ENCODE peak calls at places on chromosomes 16 and 17, in four cellular contexts. One of them, this sample, is unnamed.
A peak's percentile ranks its signal among the peaks of the same experiment; 100 is the strongest.

GRCh38 chr17:19546289-19547065 is 12.8 kb downstream of the SLC47A1 start:
- DNase-seq in neural crest cell: no peak
- DNase-seq in CD4-positive, alpha-beta T cell: no peak
- DNase-seq in fibroblast of pulmonary artery: no peak
- DNase-seq in this sample: no peak

GRCh38 chr17:55571095-55571494 is 59.8 kb upstream of the SMIM36 start:
- DNase-seq in fibroblast of pulmonary artery: no peak
- DNase-seq in neural crest cell: no peak
- DNase-seq in CD4-positive, alpha-beta T cell: no peak
- DNase-seq in this sample: no peak

GRCh38 chr17:73998246-73999220 is 204.9 kb upstream of the RPL38 start:
- DNase-seq in CD4-positive, alpha-beta T cell: peak; percentile 61
- DNase-seq in fibroblast of pulmonary artery: no peak
- DNase-seq in neural crest cell: peak; percentile 54
- DNase-seq in this sample: no peak

GRCh38 chr16:68737046-68737729 is at the start of gene CDH1:
- DNase-seq in neural crest cell: no peak
- DNase-seq in CD4-positive, alpha-beta T cell: peak; percentile 17
- DNase-seq in fibroblast of pulmonary artery: no peak
- DNase-seq in this sample: no peak

GRCh38 chr17:82310877-82311276 is 6.5 kb downstream of the CD7 start:
- DNase-seq in CD4-positive, alpha-beta T cell: no peak
- DNase-seq in neural crest cell: no peak
- DNase-seq in fibroblast of pulmonary artery: no peak
- DNase-seq in this sample: no peak

GRCh38 chr17:28747046-28747691 is 3.4 kb downstream of the TRAF4 start:
- DNase-seq in fibroblast of pulmonary artery: no peak
- DNase-seq in neural crest cell: no peak
- DNase-seq in CD4-positive, alpha-beta T cell: no peak
- DNase-seq in this sample: no peak

GRCh38 chr16:50299508-50300105 is 33.3 kb downstream of the ADCY7 start:
- DNase-seq in CD4-positive, alpha-beta T cell: no peak
- DNase-seq in fibroblast of pulmonary artery: no peak
- DNase-seq in neural crest cell: no peak
- DNase-seq in this sample: no peak

GRCh38 chr17:42346473-42346872 is 41.8 kb downstream of the STAT3 start:
- DNase-seq in fibroblast of pulmonary artery: no peak
- DNase-seq in neural crest cell: no peak
- DNase-seq in CD4-positive, alpha-beta T cell: no peak
- DNase-seq in this sample: no peak

GRCh38 chr16:58047557-58048348 is 22.2 kb downstream of the MMP15 start:
- DNase-seq in CD4-positive, alpha-beta T cell: no peak
- DNase-seq in neural crest cell: no peak
- DNase-seq in fibroblast of pulmonary artery: peak; percentile 3
- DNase-seq in this sample: no peak

GRCh38 chr16:82782715-82783251 is 156.0 kb downstream of the CDH13 start:
- DNase-seq in fibroblast of pulmonary artery: peak; percentile 22
- DNase-seq in CD4-positive, alpha-beta T cell: no peak
- DNase-seq in neural crest cell: no peak
- DNase-seq in this sample: no peak

GRCh38 chr17:28957992-28958355 is 6.7 kb upstream of the PHF12 start:
- DNase-seq in neural crest cell: no peak
- DNase-seq in fibroblast of pulmonary artery: no peak
- DNase-seq in CD4-positive, alpha-beta T cell: no peak
- DNase-seq in this sample: no peak

GRCh38 chr17:71460943-71461342 is 659.9 kb upstream of the SOX9 start:
- DNase-seq in fibroblast of pulmonary artery: peak; percentile 58
- DNase-seq in neural crest cell: peak; percentile 22
- DNase-seq in CD4-positive, alpha-beta T cell: no peak
- DNase-seq in this sample: no peak

GRCh38 chr17:17837966-17838962 is 1.5 kb upstream of the SREBF1 start:
- DNase-seq in fibroblast of pulmonary artery: peak; percentile 46
- DNase-seq in neural crest cell: no peak
- DNase-seq in CD4-positive, alpha-beta T cell: no peak
- DNase-seq in this sample: no peak

GRCh38 chr17:3961564-3962047 is 2.6 kb downstream of the ATP2A3 start:
- DNase-seq in fibroblast of pulmonary artery: no peak
- DNase-seq in CD4-positive, alpha-beta T cell: peak; percentile 61
- DNase-seq in neural crest cell: no peak
- DNase-seq in this sample: no peak

GRCh38 chr17:50149099-50149424 is 1.4 kb downstream of the PPP1R9B start:
- DNase-seq in CD4-positive, alpha-beta T cell: no peak
- DNase-seq in fibroblast of pulmonary artery: no peak
- DNase-seq in neural crest cell: no peak
- DNase-seq in this sample: no peak

GRCh38 chr16:66927012-66927436 is 1.7 kb upstream of the RRAD start:
- DNase-seq in neural crest cell: no peak
- DNase-seq in fibroblast of pulmonary artery: peak; percentile 83
- DNase-seq in CD4-positive, alpha-beta T cell: no peak
- DNase-seq in this sample: no peak

GRCh38 chr16:66927918-66928649 is 2.7 kb upstream of the RRAD start:
- DNase-seq in CD4-positive, alpha-beta T cell: no peak
- DNase-seq in fibroblast of pulmonary artery: no peak
- DNase-seq in neural crest cell: no peak
- DNase-seq in this sample: no peak

GRCh38 chr16:66930189-66930588 is 4.0 kb downstream of the CIAO2B start:
- DNase-seq in fibroblast of pulmonary artery: peak; percentile 74
- DNase-seq in neural crest cell: no peak
- DNase-seq in CD4-positive, alpha-beta T cell: no peak
- DNase-seq in this sample: no peak

GRCh38 chr16:66926171-66926570 is 836 bp upstream of the RRAD start:
- DNase-seq in neural crest cell: no peak
- DNase-seq in CD4-positive, alpha-beta T cell: no peak
- DNase-seq in fibroblast of pulmonary artery: no peak
- DNase-seq in this sample: no peak

DNA sequence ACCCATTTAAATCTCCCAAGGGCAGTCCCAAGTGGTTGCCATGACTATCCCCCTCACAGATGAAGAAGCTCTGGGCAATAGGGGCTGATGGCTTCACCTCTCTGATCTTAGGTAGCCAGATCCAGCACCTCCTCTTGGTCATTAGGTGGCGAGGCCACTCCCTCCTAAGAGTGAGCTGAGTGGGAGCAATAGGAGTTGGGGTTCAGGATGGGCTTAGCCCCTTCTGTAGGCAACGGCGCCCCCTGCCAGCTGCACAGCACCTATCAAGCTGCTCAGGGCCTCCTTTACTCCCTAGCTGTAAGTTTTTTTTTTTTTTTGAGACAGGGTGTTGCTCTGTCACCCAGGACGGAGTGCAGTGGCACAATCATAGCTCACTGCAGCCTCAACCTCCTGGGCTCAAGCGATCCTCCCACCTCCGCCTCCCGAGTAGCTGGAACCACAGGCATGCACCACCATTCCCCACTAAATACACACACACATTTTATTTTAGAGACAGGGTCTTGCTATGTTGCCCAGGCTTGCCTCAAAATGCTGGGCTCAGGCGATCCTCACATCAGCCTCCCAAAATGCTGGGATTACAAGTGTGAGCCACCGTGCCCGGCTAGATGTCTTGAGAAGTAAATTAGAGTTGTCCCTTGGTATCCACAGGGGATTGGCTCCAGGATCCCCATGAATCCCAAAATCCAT is 3.5 kb upstream of the RRAD start:
- DNase-seq in neural crest cell: no peak
- DNase-seq in fibroblast of pulmonary artery: peak; percentile 25
- DNase-seq in CD4-positive, alpha-beta T cell: peak; percentile 19
- DNase-seq in this sample: no peak
- TF ChIP-seq CTCF in neural crest cell: peak; percentile 38
- TF ChIP-seq CTCF in fibroblast of pulmonary artery: peak; percentile 39
- TF ChIP-seq CTCF in CD4-positive, alpha-beta T cell: no peak
- TF ChIP-seq CTCF in this sample: peak; percentile 50

GRCh38 chr17:63446218-63446980 is at the start of gene CYB561:
- DNase-seq in neural crest cell: peak; percentile 56
- DNase-seq in CD4-positive, alpha-beta T cell: peak; percentile 65
- DNase-seq in fibroblast of pulmonary artery: peak; percentile 62
- DNase-seq in this sample: peak; percentile 95
- TF ChIP-seq CTCF in neural crest cell: no peak
- TF ChIP-seq CTCF in CD4-positive, alpha-beta T cell: no peak
- TF ChIP-seq CTCF in fibroblast of pulmonary artery: no peak
- TF ChIP-seq CTCF in this sample: no peak

GRCh38 chr16:49181812-49182211 is 99.8 kb downstream of the CBLN1 start:
- DNase-seq in neural crest cell: no peak
- DNase-seq in CD4-positive, alpha-beta T cell: no peak
- DNase-seq in fibroblast of pulmonary artery: no peak
- DNase-seq in this sample: no peak

GRCh38 chr16:49189286-49189685 is 92.4 kb downstream of the CBLN1 start:
- DNase-seq in neural crest cell: no peak
- DNase-seq in CD4-positive, alpha-beta T cell: no peak
- DNase-seq in fibroblast of pulmonary artery: no peak
- DNase-seq in this sample: no peak

GRCh38 chr16:49179714-49180330 is 101.8 kb downstream of the CBLN1 start:
- DNase-seq in CD4-positive, alpha-beta T cell: no peak
- DNase-seq in fibroblast of pulmonary artery: no peak
- DNase-seq in neural crest cell: no peak
- DNase-seq in this sample: no peak

GRCh38 chr16:49183911-49184310 is 97.7 kb downstream of the CBLN1 start:
- DNase-seq in CD4-positive, alpha-beta T cell: no peak
- DNase-seq in fibroblast of pulmonary artery: no peak
- DNase-seq in neural crest cell: peak; percentile 9
- DNase-seq in this sample: no peak
- TF ChIP-seq CTCF in CD4-positive, alpha-beta T cell: no peak
- TF ChIP-seq CTCF in fibroblast of pulmonary artery: no peak
- TF ChIP-seq CTCF in neural crest cell: peak; percentile 61
- TF ChIP-seq CTCF in this sample: peak; percentile 52

GRCh38 chr17:57490446-57490845 is 234.1 kb downstream of the MSI2 start:
- DNase-seq in neural crest cell: no peak
- DNase-seq in fibroblast of pulmonary artery: no peak
- DNase-seq in CD4-positive, alpha-beta T cell: no peak
- DNase-seq in this sample: no peak
- TF ChIP-seq CTCF in neural crest cell: no peak
- TF ChIP-seq CTCF in fibroblast of pulmonary artery: no peak
- TF ChIP-seq CTCF in CD4-positive, alpha-beta T cell: no peak
- TF ChIP-seq CTCF in this sample: no peak

DNA sequence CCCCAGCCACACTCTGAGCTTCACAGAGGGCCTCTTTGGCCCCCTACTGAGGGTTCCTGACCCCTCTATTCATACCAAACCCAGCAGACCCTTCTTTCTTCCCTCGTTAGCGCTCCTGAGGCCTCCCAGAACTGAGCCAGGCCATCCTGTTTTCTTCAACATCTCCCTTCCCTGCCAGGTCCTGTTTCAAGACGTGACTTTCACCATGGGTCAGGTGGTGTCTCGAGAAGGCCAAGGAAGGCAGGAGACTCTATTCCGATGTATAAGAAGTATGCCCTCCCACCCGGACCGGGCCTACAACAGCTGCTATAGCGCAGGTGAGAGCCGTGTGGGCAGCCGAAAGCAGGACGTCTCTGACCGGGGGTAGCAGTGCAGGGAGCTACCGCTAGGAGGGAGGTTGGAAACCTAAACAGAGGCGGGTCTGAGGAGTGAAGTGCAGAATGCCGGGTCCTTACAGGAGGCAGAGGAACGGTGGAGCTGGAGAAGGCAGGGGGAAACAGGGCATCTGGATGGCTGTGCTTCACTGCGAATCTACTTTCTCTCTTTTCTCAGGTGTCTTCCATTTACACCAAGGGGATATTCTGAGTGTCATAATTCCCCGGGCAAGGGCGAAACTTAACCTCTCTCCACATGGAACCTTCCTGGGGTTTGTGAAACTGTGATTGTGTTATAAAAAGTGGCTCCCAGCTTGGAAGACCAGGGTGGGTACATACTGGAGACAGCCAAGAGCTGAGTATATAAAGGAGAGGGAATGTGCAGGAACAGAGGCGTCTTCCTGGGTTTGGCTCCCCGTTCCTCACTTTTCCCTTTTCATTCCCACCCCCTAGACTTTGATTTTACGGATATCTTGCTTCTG is 1.3 kb upstream of the SENP3 start:
- DNase-seq in CD4-positive, alpha-beta T cell: peak; percentile 45
- DNase-seq in neural crest cell: peak; percentile 76
- DNase-seq in fibroblast of pulmonary artery: peak; percentile 65
- DNase-seq in this sample: no peak
- TF ChIP-seq CTCF in CD4-positive, alpha-beta T cell: no peak
- TF ChIP-seq CTCF in neural crest cell: peak; percentile 60
- TF ChIP-seq CTCF in fibroblast of pulmonary artery: peak; percentile 79
- TF ChIP-seq CTCF in this sample: peak; percentile 3

DNA sequence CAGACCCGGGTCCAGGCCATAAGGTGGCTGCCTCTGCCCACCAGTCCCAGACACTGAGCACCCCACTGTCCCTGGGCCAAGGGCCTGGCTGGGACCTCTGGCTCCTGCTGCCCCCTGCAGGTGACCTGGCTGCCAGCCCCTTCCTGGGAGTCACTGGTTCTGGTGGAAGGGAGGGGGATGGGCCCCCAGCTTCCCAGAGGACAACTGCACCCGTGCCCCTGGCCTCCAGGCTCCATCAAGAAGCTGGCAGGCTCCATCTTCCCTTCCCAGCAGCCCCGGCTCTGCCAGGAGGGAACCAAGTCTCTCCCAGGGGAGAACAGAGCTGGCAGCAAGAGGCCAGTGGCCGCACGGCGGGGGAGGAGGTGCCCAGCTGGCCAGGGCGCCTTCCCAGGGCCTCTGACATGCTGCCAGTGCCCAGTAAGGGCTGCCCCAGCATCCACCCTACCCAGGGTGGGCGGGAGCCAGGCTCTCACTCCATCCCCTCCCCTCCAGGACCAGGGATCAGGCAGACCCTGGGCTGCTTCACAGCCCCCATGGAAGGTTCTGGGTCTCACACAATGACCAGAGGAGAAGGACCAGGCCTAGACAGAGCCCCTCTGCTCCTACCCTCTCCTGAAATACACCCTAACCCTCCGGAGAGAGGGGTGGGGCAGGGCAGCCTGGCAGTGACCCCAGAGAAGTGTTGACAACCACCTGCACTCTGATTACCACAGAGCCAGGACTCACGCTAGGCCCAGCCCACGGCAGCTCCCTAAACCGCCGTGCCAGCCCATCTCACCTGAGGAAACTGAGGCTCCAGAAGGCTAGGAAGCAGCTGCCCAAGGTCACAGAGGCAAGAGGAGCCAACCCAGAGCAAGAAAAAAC is 3.6 kb downstream of the CLUH start:
- DNase-seq in fibroblast of pulmonary artery: no peak
- DNase-seq in CD4-positive, alpha-beta T cell: no peak
- DNase-seq in neural crest cell: peak; percentile 39
- DNase-seq in this sample: peak; percentile 72
- TF ChIP-seq CTCF in fibroblast of pulmonary artery: peak; percentile 40
- TF ChIP-seq CTCF in CD4-positive, alpha-beta T cell: no peak
- TF ChIP-seq CTCF in neural crest cell: peak; percentile 48
- TF ChIP-seq CTCF in this sample: peak; percentile 25

DNA sequence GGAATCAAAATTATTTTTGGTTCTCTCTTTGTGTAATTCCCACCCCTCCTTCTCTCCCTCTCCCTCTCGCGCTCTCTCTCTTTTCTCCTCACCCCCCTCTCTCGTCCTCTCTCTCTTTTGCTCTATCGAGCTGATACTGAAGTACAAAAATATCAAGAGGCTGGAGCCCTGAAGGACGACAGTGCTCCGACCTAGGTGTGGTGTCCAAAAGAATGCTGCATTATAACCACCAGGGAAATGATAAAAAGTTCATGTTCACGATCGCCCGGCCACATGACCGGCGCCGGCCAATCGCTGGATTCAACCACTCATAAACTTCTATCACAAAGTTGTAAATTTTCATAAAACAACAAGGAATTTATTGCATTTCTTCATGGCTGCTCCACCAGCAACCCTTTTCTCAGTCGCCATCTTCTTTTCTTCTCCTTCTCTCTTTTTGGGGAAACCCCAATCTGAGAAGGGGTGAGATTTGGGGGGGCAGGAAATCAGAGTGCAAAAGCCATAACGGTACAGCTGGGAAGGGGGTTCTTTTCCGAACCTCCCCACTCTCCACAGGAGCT is at the start of gene HOXB6:
- DNase-seq in fibroblast of pulmonary artery: no peak
- DNase-seq in neural crest cell: no peak
- DNase-seq in CD4-positive, alpha-beta T cell: no peak
- DNase-seq in this sample: no peak
- TF ChIP-seq CTCF in fibroblast of pulmonary artery: no peak
- TF ChIP-seq CTCF in neural crest cell: no peak
- TF ChIP-seq CTCF in CD4-positive, alpha-beta T cell: no peak
- TF ChIP-seq CTCF in this sample: no peak

GRCh38 chr17:40873255-40873654 is 6.2 kb upstream of the KRT12 start:
- DNase-seq in neural crest cell: no peak
- DNase-seq in CD4-positive, alpha-beta T cell: no peak
- DNase-seq in fibroblast of pulmonary artery: no peak
- DNase-seq in this sample: no peak
- TF ChIP-seq CTCF in neural crest cell: no peak
- TF ChIP-seq CTCF in CD4-positive, alpha-beta T cell: no peak
- TF ChIP-seq CTCF in fibroblast of pulmonary artery: no peak
- TF ChIP-seq CTCF in this sample: no peak